ENCODE peak calls at places on chromosomes 13 and 19, in nine cellular contexts. One of them, this sample, is unnamed.

GRCh38 chr19:6500837-6501739 is 1.0 kb downstream of the TUBB4A start:
- DNase-seq in epithelial cell of esophagus: no peak
- DNase-seq in GM04504: no peak
- DNase-seq in Right ventricle myocardium inferior: no peak
- DNase-seq in hepatocyte: no peak
- DNase-seq in NCI-H1092: no peak
- DNase-seq in heart right ventricle: no peak
- DNase-seq in stimulated activated naive CD8-positive, alpha-beta T cell treated with anti-CD3 and anti-CD28 coated beads, Interleukin-15, amount 100 ng/mL, for 72 hours: no peak
- DNase-seq in progenitor cell of endocrine pancreas: no peak
- DNase-seq in this sample: no peak

GRCh38 chr13:55615080-55615479 is 1525.6 kb upstream of the PRR20A start:
- DNase-seq in heart right ventricle: no peak
- DNase-seq in GM04504: no peak
- DNase-seq in stimulated activated naive CD8-positive, alpha-beta T cell treated with anti-CD3 and anti-CD28 coated beads, Interleukin-15, amount 100 ng/mL, for 72 hours: no peak
- DNase-seq in epithelial cell of esophagus: no peak
- DNase-seq in progenitor cell of endocrine pancreas: no peak
- DNase-seq in NCI-H1092: peak
- DNase-seq in hepatocyte: no peak
- DNase-seq in Right ventricle myocardium inferior: no peak
- DNase-seq in this sample: no peak

GRCh38 chr19:44598880-44599279 is 14.5 kb upstream of the IGSF23 start:
- DNase-seq in progenitor cell of endocrine pancreas: no peak
- DNase-seq in epithelial cell of esophagus: no peak
- DNase-seq in heart right ventricle: no peak
- DNase-seq in Right ventricle myocardium inferior: no peak
- DNase-seq in stimulated activated naive CD8-positive, alpha-beta T cell treated with anti-CD3 and anti-CD28 coated beads, Interleukin-15, amount 100 ng/mL, for 72 hours: no peak
- DNase-seq in GM04504: no peak
- DNase-seq in hepatocyte: peak
- DNase-seq in NCI-H1092: no peak
- DNase-seq in this sample: no peak

GRCh38 chr19:28482221-28482620 is 730.7 kb downstream of the UQCRFS1 start:
- DNase-seq in stimulated activated naive CD8-positive, alpha-beta T cell treated with anti-CD3 and anti-CD28 coated beads, Interleukin-15, amount 100 ng/mL, for 72 hours: no peak
- DNase-seq in NCI-H1092: no peak
- DNase-seq in Right ventricle myocardium inferior: no peak
- DNase-seq in heart right ventricle: no peak
- DNase-seq in epithelial cell of esophagus: peak
- DNase-seq in hepatocyte: no peak
- DNase-seq in progenitor cell of endocrine pancreas: no peak
- DNase-seq in GM04504: no peak
- DNase-seq in this sample: no peak

GRCh38 chr19:45439569-45440258 is 16.0 kb upstream of the ERCC1 start:
- DNase-seq in epithelial cell of esophagus: peak
- DNase-seq in Right ventricle myocardium inferior: peak
- DNase-seq in hepatocyte: peak
- DNase-seq in progenitor cell of endocrine pancreas: peak
- DNase-seq in stimulated activated naive CD8-positive, alpha-beta T cell treated with anti-CD3 and anti-CD28 coated beads, Interleukin-15, amount 100 ng/mL, for 72 hours: peak
- DNase-seq in heart right ventricle: peak
- DNase-seq in NCI-H1092: no peak
- DNase-seq in GM04504: no peak
- DNase-seq in this sample: peak

GRCh38 chr13:111610077-111610476 is 289.6 kb downstream of the TEX29 start:
- DNase-seq in heart right ventricle: no peak
- DNase-seq in NCI-H1092: no peak
- DNase-seq in epithelial cell of esophagus: no peak
- DNase-seq in progenitor cell of endocrine pancreas: no peak
- DNase-seq in hepatocyte: no peak
- DNase-seq in GM04504: no peak
- DNase-seq in Right ventricle myocardium inferior: no peak
- DNase-seq in stimulated activated naive CD8-positive, alpha-beta T cell treated with anti-CD3 and anti-CD28 coated beads, Interleukin-15, amount 100 ng/mL, for 72 hours: no peak
- DNase-seq in this sample: no peak

GRCh38 chr19:4267901-4268815 is 10.9 kb upstream of the SHD start:
- DNase-seq in NCI-H1092: no peak
- DNase-seq in stimulated activated naive CD8-positive, alpha-beta T cell treated with anti-CD3 and anti-CD28 coated beads, Interleukin-15, amount 100 ng/mL, for 72 hours: no peak
- DNase-seq in GM04504: no peak
- DNase-seq in Right ventricle myocardium inferior: no peak
- DNase-seq in heart right ventricle: no peak
- DNase-seq in hepatocyte: peak
- DNase-seq in epithelial cell of esophagus: no peak
- DNase-seq in progenitor cell of endocrine pancreas: no peak
- DNase-seq in this sample: no peak

GRCh38 chr13:43368003-43368402 is 344.6 kb downstream of the DNAJC15 start:
- DNase-seq in NCI-H1092: no peak
- DNase-seq in stimulated activated naive CD8-positive, alpha-beta T cell treated with anti-CD3 and anti-CD28 coated beads, Interleukin-15, amount 100 ng/mL, for 72 hours: no peak
- DNase-seq in epithelial cell of esophagus: no peak
- DNase-seq in hepatocyte: peak
- DNase-seq in progenitor cell of endocrine pancreas: no peak
- DNase-seq in Right ventricle myocardium inferior: no peak
- DNase-seq in GM04504: no peak
- DNase-seq in heart right ventricle: no peak
- DNase-seq in this sample: no peak

GRCh38 chr13:44692173-44692713 is 116.1 kb upstream of the TSC22D1 start:
- DNase-seq in GM04504: no peak
- DNase-seq in stimulated activated naive CD8-positive, alpha-beta T cell treated with anti-CD3 and anti-CD28 coated beads, Interleukin-15, amount 100 ng/mL, for 72 hours: no peak
- DNase-seq in NCI-H1092: no peak
- DNase-seq in Right ventricle myocardium inferior: no peak
- DNase-seq in hepatocyte: no peak
- DNase-seq in heart right ventricle: no peak
- DNase-seq in epithelial cell of esophagus: no peak
- DNase-seq in progenitor cell of endocrine pancreas: no peak
- DNase-seq in this sample: no peak

GRCh38 chr19:32201661-32202060 is 143.7 kb upstream of the ZNF507 start:
- DNase-seq in epithelial cell of esophagus: no peak
- DNase-seq in stimulated activated naive CD8-positive, alpha-beta T cell treated with anti-CD3 and anti-CD28 coated beads, Interleukin-15, amount 100 ng/mL, for 72 hours: no peak
- DNase-seq in hepatocyte: no peak
- DNase-seq in progenitor cell of endocrine pancreas: no peak
- DNase-seq in NCI-H1092: no peak
- DNase-seq in GM04504: no peak
- DNase-seq in heart right ventricle: no peak
- DNase-seq in Right ventricle myocardium inferior: no peak
- DNase-seq in this sample: no peak

GRCh38 chr19:50465986-50466771 is 10.1 kb upstream of the EMC10 start:
- DNase-seq in GM04504: no peak
- DNase-seq in NCI-H1092: peak
- DNase-seq in progenitor cell of endocrine pancreas: peak
- DNase-seq in hepatocyte: peak
- DNase-seq in stimulated activated naive CD8-positive, alpha-beta T cell treated with anti-CD3 and anti-CD28 coated beads, Interleukin-15, amount 100 ng/mL, for 72 hours: no peak
- DNase-seq in Right ventricle myocardium inferior: no peak
- DNase-seq in heart right ventricle: no peak
- DNase-seq in epithelial cell of esophagus: peak
- DNase-seq in this sample: peak

GRCh38 chr13:40472427-40473220 is 193.8 kb downstream of the FOXO1 start:
- DNase-seq in Right ventricle myocardium inferior: no peak
- DNase-seq in NCI-H1092: no peak
- DNase-seq in stimulated activated naive CD8-positive, alpha-beta T cell treated with anti-CD3 and anti-CD28 coated beads, Interleukin-15, amount 100 ng/mL, for 72 hours: no peak
- DNase-seq in epithelial cell of esophagus: no peak
- DNase-seq in hepatocyte: no peak
- DNase-seq in progenitor cell of endocrine pancreas: no peak
- DNase-seq in heart right ventricle: no peak
- DNase-seq in GM04504: no peak
- DNase-seq in this sample: no peak

GRCh38 chr13:94056362-94056990 is 423.0 kb downstream of the DCT start:
- DNase-seq in progenitor cell of endocrine pancreas: no peak
- DNase-seq in heart right ventricle: no peak
- DNase-seq in epithelial cell of esophagus: no peak
- DNase-seq in GM04504: no peak
- DNase-seq in NCI-H1092: no peak
- DNase-seq in hepatocyte: no peak
- DNase-seq in stimulated activated naive CD8-positive, alpha-beta T cell treated with anti-CD3 and anti-CD28 coated beads, Interleukin-15, amount 100 ng/mL, for 72 hours: no peak
- DNase-seq in Right ventricle myocardium inferior: no peak
- DNase-seq in this sample: no peak

GRCh38 chr19:9865732-9866627 is 30.9 kb downstream of the PIN1 start:
- DNase-seq in GM04504: no peak
- DNase-seq in stimulated activated naive CD8-positive, alpha-beta T cell treated with anti-CD3 and anti-CD28 coated beads, Interleukin-15, amount 100 ng/mL, for 72 hours: no peak
- DNase-seq in progenitor cell of endocrine pancreas: no peak
- DNase-seq in epithelial cell of esophagus: no peak
- DNase-seq in Right ventricle myocardium inferior: no peak
- DNase-seq in NCI-H1092: no peak
- DNase-seq in heart right ventricle: no peak
- DNase-seq in hepatocyte: no peak
- DNase-seq in this sample: no peak

GRCh38 chr19:33724021-33724722 is 72.5 kb upstream of the KCTD15 start:
- DNase-seq in Right ventricle myocardium inferior: no peak
- DNase-seq in epithelial cell of esophagus: no peak
- DNase-seq in NCI-H1092: peak
- DNase-seq in stimulated activated naive CD8-positive, alpha-beta T cell treated with anti-CD3 and anti-CD28 coated beads, Interleukin-15, amount 100 ng/mL, for 72 hours: no peak
- DNase-seq in hepatocyte: no peak
- DNase-seq in heart right ventricle: no peak
- DNase-seq in GM04504: no peak
- DNase-seq in progenitor cell of endocrine pancreas: no peak
- DNase-seq in this sample: no peak

GRCh38 chr19:41753936-41754529 is 1.3 kb upstream of the CEACAM6 start:
- DNase-seq in GM04504: no peak
- DNase-seq in heart right ventricle: peak
- DNase-seq in Right ventricle myocardium inferior: no peak
- DNase-seq in hepatocyte: peak
- DNase-seq in stimulated activated naive CD8-positive, alpha-beta T cell treated with anti-CD3 and anti-CD28 coated beads, Interleukin-15, amount 100 ng/mL, for 72 hours: peak
- DNase-seq in epithelial cell of esophagus: peak
- DNase-seq in progenitor cell of endocrine pancreas: no peak
- DNase-seq in NCI-H1092: peak
- DNase-seq in this sample: no peak

GRCh38 chr13:18949489-18949761 is 232.2 kb downstream of the TUBA3C start:
- DNase-seq in NCI-H1092: no peak
- DNase-seq in progenitor cell of endocrine pancreas: no peak
- DNase-seq in GM04504: no peak
- DNase-seq in epithelial cell of esophagus: no peak
- DNase-seq in heart right ventricle: no peak
- DNase-seq in stimulated activated naive CD8-positive, alpha-beta T cell treated with anti-CD3 and anti-CD28 coated beads, Interleukin-15, amount 100 ng/mL, for 72 hours: no peak
- DNase-seq in Right ventricle myocardium inferior: no peak
- DNase-seq in hepatocyte: no peak
- DNase-seq in this sample: no peak

GRCh38 chr13:29583073-29583785 is 12.3 kb downstream of the SLC7A1 start:
- DNase-seq in epithelial cell of esophagus: peak
- DNase-seq in progenitor cell of endocrine pancreas: no peak
- DNase-seq in GM04504: no peak
- DNase-seq in hepatocyte: no peak
- DNase-seq in stimulated activated naive CD8-positive, alpha-beta T cell treated with anti-CD3 and anti-CD28 coated beads, Interleukin-15, amount 100 ng/mL, for 72 hours: no peak
- DNase-seq in Right ventricle myocardium inferior: no peak
- DNase-seq in heart right ventricle: no peak
- DNase-seq in NCI-H1092: no peak
- DNase-seq in this sample: no peak

GRCh38 chr19:57302727-57303401 is 17.4 kb upstream of the ZNF543 start:
- DNase-seq in progenitor cell of endocrine pancreas: no peak
- DNase-seq in epithelial cell of esophagus: no peak
- DNase-seq in heart right ventricle: no peak
- DNase-seq in stimulated activated naive CD8-positive, alpha-beta T cell treated with anti-CD3 and anti-CD28 coated beads, Interleukin-15, amount 100 ng/mL, for 72 hours: no peak
- DNase-seq in Right ventricle myocardium inferior: no peak
- DNase-seq in NCI-H1092: no peak
- DNase-seq in GM04504: no peak
- DNase-seq in hepatocyte: no peak
- DNase-seq in this sample: no peak

GRCh38 chr19:35013820-35014754 is 14.0 kb downstream of the GRAMD1A start:
- DNase-seq in stimulated activated naive CD8-positive, alpha-beta T cell treated with anti-CD3 and anti-CD28 coated beads, Interleukin-15, amount 100 ng/mL, for 72 hours: peak
- DNase-seq in Right ventricle myocardium inferior: no peak
- DNase-seq in heart right ventricle: no peak
- DNase-seq in hepatocyte: peak
- DNase-seq in NCI-H1092: no peak
- DNase-seq in GM04504: no peak
- DNase-seq in epithelial cell of esophagus: no peak
- DNase-seq in progenitor cell of endocrine pancreas: no peak
- DNase-seq in this sample: no peak

GRCh38 chr19:1252818-1253513 is 4.6 kb downstream of the MIDN start:
- DNase-seq in progenitor cell of endocrine pancreas: no peak
- DNase-seq in hepatocyte: peak
- DNase-seq in NCI-H1092: peak
- DNase-seq in Right ventricle myocardium inferior: peak
- DNase-seq in stimulated activated naive CD8-positive, alpha-beta T cell treated with anti-CD3 and anti-CD28 coated beads, Interleukin-15, amount 100 ng/mL, for 72 hours: peak
- DNase-seq in GM04504: peak
- DNase-seq in heart right ventricle: peak
- DNase-seq in epithelial cell of esophagus: peak
- DNase-seq in this sample: no peak

GRCh38 chr19:13172335-13173128 is 22.3 kb downstream of the IER2 start:
- DNase-seq in stimulated activated naive CD8-positive, alpha-beta T cell treated with anti-CD3 and anti-CD28 coated beads, Interleukin-15, amount 100 ng/mL, for 72 hours: peak
- DNase-seq in hepatocyte: peak
- DNase-seq in progenitor cell of endocrine pancreas: no peak
- DNase-seq in Right ventricle myocardium inferior: peak
- DNase-seq in GM04504: peak
- DNase-seq in heart right ventricle: peak
- DNase-seq in epithelial cell of esophagus: peak
- DNase-seq in NCI-H1092: peak
- DNase-seq in this sample: no peak

GRCh38 chr19:46350758-46351159 is 3.9 kb downstream of the PPP5C start:
- DNase-seq in stimulated activated naive CD8-positive, alpha-beta T cell treated with anti-CD3 and anti-CD28 coated beads, Interleukin-15, amount 100 ng/mL, for 72 hours: peak
- DNase-seq in progenitor cell of endocrine pancreas: no peak
- DNase-seq in GM04504: no peak
- DNase-seq in epithelial cell of esophagus: no peak
- DNase-seq in NCI-H1092: no peak
- DNase-seq in Right ventricle myocardium inferior: no peak
- DNase-seq in hepatocyte: no peak
- DNase-seq in heart right ventricle: no peak
- DNase-seq in this sample: no peak

GRCh38 chr13:71169125-71169524 is 697.9 kb downstream of the DACH1 start:
- DNase-seq in GM04504: no peak
- DNase-seq in epithelial cell of esophagus: no peak
- DNase-seq in Right ventricle myocardium inferior: no peak
- DNase-seq in NCI-H1092: peak
- DNase-seq in progenitor cell of endocrine pancreas: no peak
- DNase-seq in heart right ventricle: no peak
- DNase-seq in hepatocyte: no peak
- DNase-seq in stimulated activated naive CD8-positive, alpha-beta T cell treated with anti-CD3 and anti-CD28 coated beads, Interleukin-15, amount 100 ng/mL, for 72 hours: no peak
- DNase-seq in this sample: no peak

GRCh38 chr13:84896128-84896527 is 903.1 kb downstream of the SLITRK6 start:
- DNase-seq in hepatocyte: peak
- DNase-seq in Right ventricle myocardium inferior: no peak
- DNase-seq in stimulated activated naive CD8-positive, alpha-beta T cell treated with anti-CD3 and anti-CD28 coated beads, Interleukin-15, amount 100 ng/mL, for 72 hours: peak
- DNase-seq in GM04504: peak
- DNase-seq in epithelial cell of esophagus: peak
- DNase-seq in heart right ventricle: no peak
- DNase-seq in NCI-H1092: peak
- DNase-seq in progenitor cell of endocrine pancreas: peak
- DNase-seq in this sample: no peak

GRCh38 chr13:113049981-113050380 is 55.6 kb upstream of the F7 start:
- DNase-seq in GM04504: no peak
- DNase-seq in Right ventricle myocardium inferior: no peak
- DNase-seq in NCI-H1092: no peak
- DNase-seq in epithelial cell of esophagus: no peak
- DNase-seq in heart right ventricle: no peak
- DNase-seq in progenitor cell of endocrine pancreas: no peak
- DNase-seq in hepatocyte: no peak
- DNase-seq in stimulated activated naive CD8-positive, alpha-beta T cell treated with anti-CD3 and anti-CD28 coated beads, Interleukin-15, amount 100 ng/mL, for 72 hours: no peak
- DNase-seq in this sample: no peak

GRCh38 chr19:9871626-9872338 is 36.7 kb downstream of the PIN1 start:
- DNase-seq in hepatocyte: no peak
- DNase-seq in NCI-H1092: peak
- DNase-seq in epithelial cell of esophagus: no peak
- DNase-seq in stimulated activated naive CD8-positive, alpha-beta T cell treated with anti-CD3 and anti-CD28 coated beads, Interleukin-15, amount 100 ng/mL, for 72 hours: no peak
- DNase-seq in Right ventricle myocardium inferior: no peak
- DNase-seq in progenitor cell of endocrine pancreas: no peak
- DNase-seq in heart right ventricle: no peak
- DNase-seq in GM04504: no peak
- DNase-seq in this sample: peak

GRCh38 chr13:97468331-97468730 is 34.4 kb downstream of the RAP2A start:
- DNase-seq in Right ventricle myocardium inferior: no peak
- DNase-seq in GM04504: no peak
- DNase-seq in hepatocyte: no peak
- DNase-seq in stimulated activated naive CD8-positive, alpha-beta T cell treated with anti-CD3 and anti-CD28 coated beads, Interleukin-15, amount 100 ng/mL, for 72 hours: no peak
- DNase-seq in epithelial cell of esophagus: no peak
- DNase-seq in progenitor cell of endocrine pancreas: no peak
- DNase-seq in NCI-H1092: no peak
- DNase-seq in heart right ventricle: no peak
- DNase-seq in this sample: peak

GRCh38 chr13:33057019-33057785 is 41.0 kb downstream of the KL start:
- DNase-seq in GM04504: no peak
- DNase-seq in stimulated activated naive CD8-positive, alpha-beta T cell treated with anti-CD3 and anti-CD28 coated beads, Interleukin-15, amount 100 ng/mL, for 72 hours: no peak
- DNase-seq in epithelial cell of esophagus: peak
- DNase-seq in Right ventricle myocardium inferior: no peak
- DNase-seq in heart right ventricle: peak
- DNase-seq in hepatocyte: no peak
- DNase-seq in NCI-H1092: no peak
- DNase-seq in progenitor cell of endocrine pancreas: no peak
- DNase-seq in this sample: peak

GRCh38 chr13:110062777-110063442 is 244.0 kb downstream of the COL4A1 start:
- DNase-seq in NCI-H1092: no peak
- DNase-seq in heart right ventricle: no peak
- DNase-seq in GM04504: no peak
- DNase-seq in epithelial cell of esophagus: no peak
- DNase-seq in stimulated activated naive CD8-positive, alpha-beta T cell treated with anti-CD3 and anti-CD28 coated beads, Interleukin-15, amount 100 ng/mL, for 72 hours: no peak
- DNase-seq in progenitor cell of endocrine pancreas: no peak
- DNase-seq in Right ventricle myocardium inferior: no peak
- DNase-seq in hepatocyte: no peak
- DNase-seq in this sample: no peak

GRCh38 chr19:14058182-14059092 is 3.4 kb downstream of the PALM3 start:
- DNase-seq in stimulated activated naive CD8-positive, alpha-beta T cell treated with anti-CD3 and anti-CD28 coated beads, Interleukin-15, amount 100 ng/mL, for 72 hours: no peak
- DNase-seq in hepatocyte: no peak
- DNase-seq in heart right ventricle: no peak
- DNase-seq in epithelial cell of esophagus: no peak
- DNase-seq in GM04504: no peak
- DNase-seq in progenitor cell of endocrine pancreas: no peak
- DNase-seq in NCI-H1092: no peak
- DNase-seq in Right ventricle myocardium inferior: no peak
- DNase-seq in this sample: no peak

This sample was measured in HuH-7.